ENCODE peak calls at places on chromosomes 5 and 9, in five cellular contexts. S, J, K, T and N are unnamed samples.

GRCh38 chr5:74382864-74383618 is 257.5 kb downstream of the ENC1 start:
- DNase-seq in J (no peak), S (no peak), T (no peak), K (no peak), N (no peak)

GRCh38 chr5:151319334-151319733 is 15.8 kb upstream of the SLC36A3 start:
- DNase-seq in T (peak), K (no peak), S (peak), J (no peak), N (no peak)

GRCh38 chr9:134327671-134328231 is 1.5 kb downstream of the RXRA start:
- DNase-seq in S (no peak), J (no peak), K (no peak), T (no peak), N (no peak)

GRCh38 chr5:97906135-97906534 is 723.1 kb upstream of the RIOK2 start:
- DNase-seq in S (no peak), K (no peak), J (no peak), T (no peak), N (no peak)

GRCh38 chr9:134709512-134710270 is 68.1 kb downstream of the COL5A1 start:
- DNase-seq in T (no peak), J (no peak), S (no peak), K (no peak), N (no peak)

GRCh38 chr9:136799079-136799853 is 3.1 kb downstream of the CCDC183 start:
- DNase-seq in T (no peak), S (no peak), J (no peak), K (no peak), N (peak)

GRCh38 chr5:179730852-179731251 is 1.8 kb upstream of the MAML1 start:
- DNase-seq in K (no peak), J (no peak), T (no peak), S (no peak), N (no peak)

GRCh38 chr5:172860520-172861443 is 26.7 kb downstream of the ERGIC1 start:
- DNase-seq in S (no peak), K (peak), J (peak), T (no peak), N (peak)

GRCh38 chr9:129962889-129963703 is 79.9 kb downstream of the FNBP1 start:
- DNase-seq in J (no peak), K (no peak), S (no peak), T (peak), N (no peak)

GRCh38 chr9:102700936-102701335 is 294.2 kb upstream of the CYLC2 start:
- DNase-seq in J (no peak), K (no peak), S (no peak), T (no peak), N (no peak)

GRCh38 chr5:36885149-36885548 is 8.6 kb downstream of the NIPBL start:
- DNase-seq in K (no peak), S (no peak), T (no peak), J (no peak), N (no peak)

GRCh38 chr5:147539053-147539452 is 29.2 kb upstream of the DPYSL3 start:
- DNase-seq in S (no peak), K (no peak), J (no peak), T (no peak), N (no peak)

GRCh38 chr5:168659286-168659847 is 80.2 kb upstream of the PANK3 start:
- DNase-seq in S (no peak), K (no peak), J (no peak), T (no peak), N (no peak)